ENCODE peak calls at places on chromosomes 3 and 15, in seven cellular contexts. J is mesenchymal stem cell, P is IMR-90, R is mesendoderm, T is H9, V is H1, F is trophoblast cell. U is an unnamed sample.
A peak's percentile ranks its signal among the peaks of the same experiment; 100 is the strongest.

GRCh38 chr3:194369522-194370279 is at the start of gene LRRC15:
- DNase-seq in F (peak; percentile 85), V (no peak), J (peak; percentile 81), R (peak; percentile 87), T (peak; percentile 76), P (peak; percentile 71), U (peak; percentile 41)

GRCh38 chr15:64525828-64526530 is 65.6 kb downstream of the ZNF609 start:
- DNase-seq in V (no peak), F (no peak), R (no peak), J (no peak), P (peak; percentile 45), T (no peak), U (no peak)

GRCh38 chr3:184314700-184315505 is 497 bp downstream of the EIF4G1 start:
- DNase-seq in T (no peak), J (peak; percentile 84), R (peak; percentile 74), V (peak; percentile 69), P (peak; percentile 76), F (peak; percentile 66), U (peak; percentile 48)

GRCh38 chr3:9298236-9298635 is 48.8 kb upstream of the SRGAP3 start:
- DNase-seq in R (no peak), T (no peak), V (no peak), F (no peak), P (peak; percentile 6), J (no peak), U (no peak)

GRCh38 chr3:54211097-54211496 is 88.7 kb downstream of the CACNA2D3 start:
- DNase-seq in P (no peak), V (no peak), F (no peak), J (no peak), R (no peak), T (no peak), U (no peak)

GRCh38 chr3:101813817-101814440 is 34.9 kb downstream of the NXPE3 start:
- DNase-seq in T (no peak), P (peak; percentile 54), R (no peak), J (peak; percentile 41), V (no peak), F (peak; percentile 54), U (no peak)

GRCh38 chr3:67981077-67981476 is 326.7 kb upstream of the SUCLG2 start:
- DNase-seq in T (no peak), J (no peak), F (no peak), P (no peak), V (no peak), R (no peak), U (no peak)

GRCh38 chr3:145900056-145900829 is 260.7 kb downstream of the PLOD2 start:
- DNase-seq in J (no peak), T (no peak), P (no peak), F (no peak), R (no peak), V (no peak), U (no peak)

GRCh38 chr3:160956785-160957184 is 148.4 kb downstream of the B3GALNT1 start:
- DNase-seq in P (peak; percentile 7), V (no peak), R (peak; percentile 22), F (peak; percentile 77), J (peak; percentile 31), T (no peak), U (no peak)

GRCh38 chr3:190811775-190812480 is 50.6 kb downstream of the GMNC start:
- DNase-seq in P (peak; percentile 60), R (peak; percentile 76), V (peak; percentile 57), F (peak; percentile 84), J (peak; percentile 66), T (peak; percentile 56), U (peak; percentile 73)

GRCh38 chr3:67522081-67522480 is 132.3 kb downstream of the SUCLG2 start:
- DNase-seq in R (no peak), J (no peak), V (no peak), T (no peak), P (peak; percentile 18), F (no peak), U (no peak)

GRCh38 chr15:82855286-82856092 is 46.1 kb downstream of the WHAMM start:
- DNase-seq in R (no peak), P (no peak), J (no peak), F (no peak), V (no peak), T (no peak), U (peak; percentile 62)

GRCh38 chr3:84967767-84968581 is 9.2 kb downstream of the CADM2 start:
- DNase-seq in P (no peak), V (no peak), T (no peak), R (peak; percentile 67), J (no peak), F (no peak), U (no peak)

GRCh38 chr3:17233398-17233800 is 348.6 kb downstream of the PLCL2 start:
- DNase-seq in R (peak; percentile 66), P (peak; percentile 67), T (no peak), F (peak; percentile 72), J (peak; percentile 61), V (no peak), U (peak; percentile 29)

GRCh38 chr3:192991351-192991750 is 73.7 kb upstream of the MB21D2 start:
- DNase-seq in J (no peak), V (no peak), T (no peak), F (peak; percentile 8), R (no peak), P (no peak), U (no peak)

GRCh38 chr3:114623420-114624046 is 329.7 kb downstream of the TIGIT start:
- DNase-seq in T (no peak), F (no peak), P (no peak), J (no peak), V (no peak), R (no peak), U (no peak)

GRCh38 chr3:123314409-123315270 is 112.9 kb downstream of the SEC22A start:
- DNase-seq in J (no peak), P (no peak), R (peak; percentile 90), V (peak; percentile 90), T (peak; percentile 99), F (no peak), U (no peak)

GRCh38 chr15:40782609-40783227 is 12.9 kb downstream of the C15orf62 start:
- DNase-seq in T (peak; percentile 81), J (peak; percentile 34), F (peak; percentile 82), V (peak; percentile 64), R (peak; percentile 73), P (no peak), U (no peak)

GRCh38 chr15:100703671-100704070 is 101.3 kb downstream of the ASB7 start:
- DNase-seq in J (no peak), P (no peak), V (no peak), R (no peak), F (no peak), T (no peak), U (no peak)
- H2AK5ac ChIP-seq in J (no peak overlapping the region), P (peak overlapping the region; percentile 18), V (no peak overlapping the region), R (no peak overlapping the region), F (no peak overlapping the region), T (no peak overlapping the region), U (no peak overlapping the region)

GRCh38 chr3:32843504-32844321 is 25.9 kb downstream of the TRIM71 start:
- DNase-seq in F (no peak), P (no peak), T (peak; percentile 84), R (peak; percentile 95), J (no peak), V (peak; percentile 74), U (peak; percentile 89)

GRCh38 chr3:32842531-32842931 is 24.7 kb downstream of the TRIM71 start:
- DNase-seq in T (no peak), V (no peak), R (peak; percentile 46), J (no peak), P (no peak), F (no peak), U (no peak)

GRCh38 chr3:32844914-32845313 is 27.1 kb downstream of the TRIM71 start:
- DNase-seq in V (no peak), J (no peak), R (no peak), P (no peak), F (no peak), T (no peak), U (no peak)

GRCh38 chr3:32842987-32843386 is 25.2 kb downstream of the TRIM71 start:
- DNase-seq in T (peak; percentile 62), J (no peak), V (no peak), R (no peak), P (no peak), F (no peak), U (no peak)

GRCh38 chr3:32844322-32844654 is 26.5 kb downstream of the TRIM71 start:
- DNase-seq in R (no peak), V (no peak), J (no peak), F (no peak), T (peak; percentile 65), P (no peak), U (no peak)
- H3K23ac ChIP-seq in R (no peak overlapping the region), V (no peak overlapping the region), J (no peak overlapping the region), F (no peak overlapping the region), T (no peak overlapping the region), P (no peak overlapping the region), U (no peak overlapping the region)

DNA sequence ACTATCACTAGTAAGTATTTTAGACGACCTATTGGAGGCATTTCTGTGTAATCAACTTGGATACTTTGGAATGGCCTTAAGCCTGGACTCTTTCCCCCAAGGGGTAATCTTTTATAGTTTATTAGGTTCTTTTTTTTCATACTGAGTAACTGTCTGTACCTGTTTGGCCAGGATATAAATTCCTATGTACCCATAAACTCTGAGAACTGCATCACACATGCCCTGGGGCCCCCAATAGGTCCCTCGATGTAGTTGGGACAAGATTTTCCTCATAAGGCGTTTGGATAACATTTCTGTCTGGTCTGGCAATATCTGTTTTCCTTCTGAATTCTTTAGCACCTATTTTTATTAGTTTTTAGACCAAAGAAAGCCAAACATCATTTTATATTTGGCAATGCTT is 86.4 kb upstream of the WNT7A start:
- DNase-seq in V (no peak), T (no peak), R (no peak), F (no peak), J (no peak), P (no peak), U (no peak)
- H2BK5ac ChIP-seq in V (no peak overlapping the region), T (no peak overlapping the region), R (no peak overlapping the region), F (no peak overlapping the region), J (no peak overlapping the region), P (no peak overlapping the region), U (no peak overlapping the region)

GRCh38 chr3:80492162-80492561 is 724.4 kb upstream of the ROBO1 start:
- DNase-seq in F (peak; percentile 27), V (no peak), R (no peak), T (no peak), P (no peak), J (no peak), U (no peak)
- H2AK5ac ChIP-seq in F (no peak overlapping the region), V (no peak overlapping the region), R (no peak overlapping the region), T (no peak overlapping the region), P (no peak overlapping the region), J (no peak overlapping the region), U (no peak overlapping the region)

GRCh38 chr3:20529911-20530310 is 343.9 kb upstream of the SGO1 start:
- DNase-seq in T (no peak), J (no peak), P (no peak), V (no peak), F (no peak), R (no peak), U (no peak)

GRCh38 chr3:20527368-20527767 is 341.4 kb upstream of the SGO1 start:
- DNase-seq in V (no peak), P (no peak), R (no peak), T (no peak), F (no peak), J (no peak), U (no peak)

GRCh38 chr3:20528180-20528579 is 342.2 kb upstream of the SGO1 start:
- DNase-seq in V (no peak), P (no peak), F (no peak), T (no peak), J (no peak), R (no peak), U (no peak)
- H3K23ac ChIP-seq in V (no peak overlapping the region), P (no peak overlapping the region), F (no peak overlapping the region), T (no peak overlapping the region), J (no peak overlapping the region), R (no peak overlapping the region), U (no peak overlapping the region)